ENCODE peak calls at places on chromosomes 12 and 14, in four cellular contexts. N is activated gamma-delta T cell, M is RWPE1, X is epithelial cell of prostate. H is an unnamed sample.

GRCh38 chr12:66335746-66336145 is 33.5 kb downstream of the HELB start:
- DNase-seq in N (no peak), X (no peak), M (no peak), H (no peak)

GRCh38 chr12:63068857-63069442 is 82.1 kb downstream of the AVPR1A start:
- DNase-seq in X (peak; percentile 12), M (peak; percentile 14), N (no peak), H (no peak)

GRCh38 chr14:33475623-33476022 is 475.3 kb downstream of the EGLN3 start:
- DNase-seq in X (no peak), M (peak; percentile 23), N (no peak), H (no peak)

GRCh38 chr14:104553166-104554087 is 26.1 kb upstream of the C14orf180 start:
- DNase-seq in X (no peak), M (no peak), N (no peak), H (peak; percentile 6)

GRCh38 chr14:92456215-92457017 is 57.2 kb upstream of the RIN3 start:
- DNase-seq in N (no peak), X (no peak), M (peak; percentile 44), H (no peak)

GRCh38 chr14:39974036-39974435 is 541.8 kb upstream of the FBXO33 start:
- DNase-seq in M (no peak), N (no peak), X (no peak), H (no peak)

GRCh38 chr12:92779902-92780301 is 77.1 kb downstream of the PLEKHG7 start:
- DNase-seq in N (no peak), X (no peak), M (no peak), H (no peak)

GRCh38 chr14:71166434-71166833 is 259.2 kb downstream of the PCNX1 start:
- DNase-seq in X (no peak), M (no peak), N (no peak), H (no peak)

GRCh38 chr12:127496255-127496654 is 770.7 kb upstream of the TMEM132C start:
- DNase-seq in N (no peak), X (no peak), M (no peak), H (no peak)

H was measured in GM12892.